ENCODE peak calls at places on chromosomes 6 and 20, in nine cellular contexts. One of them, this sample, is unnamed.

GRCh38 chr20:31833130-31833930 is 12.1 kb downstream of the FOXS1 start:
- DNase-seq in MG63: peak
- DNase-seq in ELR: peak
- DNase-seq in AG10803: no peak
- DNase-seq in chondrocyte: no peak
- DNase-seq in central memory CD4-positive, alpha-beta T cell: peak
- DNase-seq in activated gamma-delta T cell treated with Interleukin-2 at 50 U/mL for 16 hours: peak
- DNase-seq in pons: no peak
- DNase-seq in HAP-1: peak
- DNase-seq in this sample: peak

GRCh38 chr6:43481075-43481474 is 3.7 kb downstream of the TJAP1 start:
- DNase-seq in MG63: no peak
- DNase-seq in ELR: no peak
- DNase-seq in AG10803: no peak
- DNase-seq in chondrocyte: no peak
- DNase-seq in central memory CD4-positive, alpha-beta T cell: no peak
- DNase-seq in activated gamma-delta T cell treated with Interleukin-2 at 50 U/mL for 16 hours: no peak
- DNase-seq in pons: no peak
- DNase-seq in HAP-1: no peak
- DNase-seq in this sample: no peak

GRCh38 chr20:53829706-53830521 is 236.3 kb upstream of the ZNF217 start:
- DNase-seq in MG63: no peak
- DNase-seq in ELR: peak
- DNase-seq in AG10803: peak
- DNase-seq in chondrocyte: no peak
- DNase-seq in central memory CD4-positive, alpha-beta T cell: no peak
- DNase-seq in activated gamma-delta T cell treated with Interleukin-2 at 50 U/mL for 16 hours: no peak
- DNase-seq in pons: peak
- DNase-seq in HAP-1: no peak
- DNase-seq in this sample: no peak

GRCh38 chr6:70520575-70520974 is 46.2 kb upstream of the SDHAF4 start:
- DNase-seq in MG63: no peak
- DNase-seq in ELR: peak
- DNase-seq in AG10803: peak
- DNase-seq in chondrocyte: no peak
- DNase-seq in central memory CD4-positive, alpha-beta T cell: peak
- DNase-seq in activated gamma-delta T cell treated with Interleukin-2 at 50 U/mL for 16 hours: no peak
- DNase-seq in pons: no peak
- DNase-seq in HAP-1: no peak
- DNase-seq in this sample: peak

GRCh38 chr6:31474871-31475286 is 23.1 kb upstream of the MICB start:
- DNase-seq in MG63: no peak
- DNase-seq in ELR: no peak
- DNase-seq in AG10803: no peak
- DNase-seq in chondrocyte: no peak
- DNase-seq in central memory CD4-positive, alpha-beta T cell: no peak
- DNase-seq in activated gamma-delta T cell treated with Interleukin-2 at 50 U/mL for 16 hours: no peak
- DNase-seq in pons: no peak
- DNase-seq in HAP-1: peak
- DNase-seq in this sample: peak

GRCh38 chr6:144710207-144710606 is 425.1 kb downstream of the UTRN start:
- DNase-seq in MG63: peak
- DNase-seq in ELR: peak
- DNase-seq in AG10803: peak
- DNase-seq in chondrocyte: no peak
- DNase-seq in central memory CD4-positive, alpha-beta T cell: no peak
- DNase-seq in activated gamma-delta T cell treated with Interleukin-2 at 50 U/mL for 16 hours: no peak
- DNase-seq in pons: no peak
- DNase-seq in HAP-1: no peak
- DNase-seq in this sample: no peak

GRCh38 chr20:24987244-24987643 is 5.3 kb downstream of the APMAP start:
- DNase-seq in MG63: no peak
- DNase-seq in ELR: no peak
- DNase-seq in AG10803: no peak
- DNase-seq in chondrocyte: no peak
- DNase-seq in central memory CD4-positive, alpha-beta T cell: no peak
- DNase-seq in activated gamma-delta T cell treated with Interleukin-2 at 50 U/mL for 16 hours: no peak
- DNase-seq in pons: no peak
- DNase-seq in HAP-1: no peak
- DNase-seq in this sample: no peak

GRCh38 chr20:34703573-34704176 is 469 bp upstream of the TP53INP2 start:
- DNase-seq in MG63: no peak
- DNase-seq in ELR: peak
- DNase-seq in AG10803: peak
- DNase-seq in chondrocyte: no peak
- DNase-seq in central memory CD4-positive, alpha-beta T cell: peak
- DNase-seq in activated gamma-delta T cell treated with Interleukin-2 at 50 U/mL for 16 hours: no peak
- DNase-seq in pons: peak
- DNase-seq in HAP-1: peak
- DNase-seq in this sample: peak

GRCh38 chr6:162099685-162100084 is 627.9 kb downstream of the PRKN start:
- DNase-seq in MG63: peak
- DNase-seq in ELR: peak
- DNase-seq in AG10803: peak
- DNase-seq in chondrocyte: no peak
- DNase-seq in central memory CD4-positive, alpha-beta T cell: no peak
- DNase-seq in activated gamma-delta T cell treated with Interleukin-2 at 50 U/mL for 16 hours: no peak
- DNase-seq in pons: no peak
- DNase-seq in HAP-1: no peak
- DNase-seq in this sample: no peak

GRCh38 chr6:119174879-119175817 is 96.7 kb upstream of the FAM184A start:
- DNase-seq in MG63: no peak
- DNase-seq in ELR: no peak
- DNase-seq in AG10803: peak
- DNase-seq in chondrocyte: no peak
- DNase-seq in central memory CD4-positive, alpha-beta T cell: no peak
- DNase-seq in activated gamma-delta T cell treated with Interleukin-2 at 50 U/mL for 16 hours: no peak
- DNase-seq in pons: no peak
- DNase-seq in HAP-1: no peak
- DNase-seq in this sample: no peak

GRCh38 chr6:19535351-19535750 is 301.8 kb upstream of the ID4 start:
- DNase-seq in MG63: no peak
- DNase-seq in ELR: no peak
- DNase-seq in AG10803: no peak
- DNase-seq in chondrocyte: no peak
- DNase-seq in central memory CD4-positive, alpha-beta T cell: no peak
- DNase-seq in activated gamma-delta T cell treated with Interleukin-2 at 50 U/mL for 16 hours: no peak
- DNase-seq in pons: peak
- DNase-seq in HAP-1: no peak
- DNase-seq in this sample: no peak

GRCh38 chr20:35387334-35387733 is 24.4 kb downstream of the UQCC1 start:
- DNase-seq in MG63: no peak
- DNase-seq in ELR: peak
- DNase-seq in AG10803: peak
- DNase-seq in chondrocyte: no peak
- DNase-seq in central memory CD4-positive, alpha-beta T cell: no peak
- DNase-seq in activated gamma-delta T cell treated with Interleukin-2 at 50 U/mL for 16 hours: no peak
- DNase-seq in pons: no peak
- DNase-seq in HAP-1: no peak
- DNase-seq in this sample: no peak

GRCh38 chr6:97674802-97675201 is 391.8 kb upstream of the MMS22L start:
- DNase-seq in MG63: peak
- DNase-seq in ELR: peak
- DNase-seq in AG10803: peak
- DNase-seq in chondrocyte: no peak
- DNase-seq in central memory CD4-positive, alpha-beta T cell: no peak
- DNase-seq in activated gamma-delta T cell treated with Interleukin-2 at 50 U/mL for 16 hours: no peak
- DNase-seq in pons: no peak
- DNase-seq in HAP-1: no peak
- DNase-seq in this sample: no peak

GRCh38 chr6:114068119-114068518 is 97.2 kb upstream of the HDAC2 start:
- DNase-seq in MG63: no peak
- DNase-seq in ELR: no peak
- DNase-seq in AG10803: peak
- DNase-seq in chondrocyte: no peak
- DNase-seq in central memory CD4-positive, alpha-beta T cell: no peak
- DNase-seq in activated gamma-delta T cell treated with Interleukin-2 at 50 U/mL for 16 hours: no peak
- DNase-seq in pons: no peak
- DNase-seq in HAP-1: no peak
- DNase-seq in this sample: no peak

GRCh38 chr6:108626777-108627176 is 66.1 kb downstream of the FOXO3 start:
- DNase-seq in MG63: no peak
- DNase-seq in ELR: no peak
- DNase-seq in AG10803: no peak
- DNase-seq in chondrocyte: no peak
- DNase-seq in central memory CD4-positive, alpha-beta T cell: no peak
- DNase-seq in activated gamma-delta T cell treated with Interleukin-2 at 50 U/mL for 16 hours: no peak
- DNase-seq in pons: no peak
- DNase-seq in HAP-1: no peak
- DNase-seq in this sample: no peak

GRCh38 chr6:3825851-3826581 is 23.2 kb upstream of the FAM50B start:
- DNase-seq in MG63: peak
- DNase-seq in ELR: peak
- DNase-seq in AG10803: peak
- DNase-seq in chondrocyte: peak
- DNase-seq in central memory CD4-positive, alpha-beta T cell: no peak
- DNase-seq in activated gamma-delta T cell treated with Interleukin-2 at 50 U/mL for 16 hours: no peak
- DNase-seq in pons: peak
- DNase-seq in HAP-1: no peak
- DNase-seq in this sample: no peak

This sample was measured in CD4-positive, alpha-beta memory T cell.